ENCODE peak calls at places on chromosomes 5 and 9, in four cellular contexts. K is A549, Q is heart right ventricle, Z is breast epithelium. L is an unnamed sample.

GRCh38 chr9:19049872-19050636 is 827 bp downstream of the RRAGA start:
- DNase-seq in K (no peak), Q (no peak), Z (no peak), L (peak; percentile 44)

GRCh38 chr5:77157732-77158532 is 52.5 kb upstream of the PDE8B start:
- DNase-seq in K (no peak), Q (no peak), Z (no peak), L (no peak)

GRCh38 chr9:84374516-84374915 is 34.0 kb upstream of the SLC28A3 start:
- DNase-seq in K (no peak), Q (no peak), Z (no peak), L (peak; percentile 25)

GRCh38 chr5:74865799-74866652 is at the start of gene FAM169A:
- DNase-seq in K (peak; percentile 62), Q (peak; percentile 5), Z (no peak), L (peak; percentile 4)

GRCh38 chr9:6811436-6811835 is 53.7 kb downstream of the KDM4C start:
- DNase-seq in K (no peak), Q (no peak), Z (no peak), L (no peak)

GRCh38 chr5:121189569-121190305 is 661.9 kb upstream of the FTMT start:
- DNase-seq in K (peak; percentile 19), Q (no peak), Z (no peak), L (peak; percentile 34)

GRCh38 chr9:137665697-137666504 is 47.1 kb downstream of the EHMT1 start:
- DNase-seq in K (no peak), Q (no peak), Z (no peak), L (peak; percentile 28)

GRCh38 chr9:107739601-107740082 is 250.1 kb upstream of the KLF4 start:
- DNase-seq in K (no peak), Q (peak; percentile 54), Z (peak; percentile 42), L (peak; percentile 98)

GRCh38 chr9:136385015-136385414 is 11.5 kb upstream of the CARD9 start:
- DNase-seq in K (no peak), Q (no peak), Z (no peak), L (no peak)

GRCh38 chr5:177431317-177432142 is 5.1 kb downstream of the GRK6 start:
- DNase-seq in K (no peak), Q (no peak), Z (no peak), L (no peak)

GRCh38 chr5:13695076-13695712 is 249.3 kb downstream of the DNAH5 start:
- DNase-seq in K (peak; percentile 17), Q (no peak), Z (no peak), L (no peak)

GRCh38 chr5:145637396-145637795 is 197.7 kb downstream of the PRELID2 start:
- DNase-seq in K (no peak), Q (no peak), Z (no peak), L (peak; percentile 75)

GRCh38 chr9:134656334-134657034 is 14.9 kb downstream of the COL5A1 start:
- DNase-seq in K (peak; percentile 71), Q (no peak), Z (no peak), L (no peak)

GRCh38 chr5:82396396-82396795 is 118.2 kb upstream of the RPS23 start:
- DNase-seq in K (no peak), Q (no peak), Z (no peak), L (peak; percentile 55)

GRCh38 chr5:90293931-90294330 is 115.6 kb downstream of the CETN3 start:
- DNase-seq in K (peak; percentile 40), Q (no peak), Z (no peak), L (peak; percentile 56)

DNA sequence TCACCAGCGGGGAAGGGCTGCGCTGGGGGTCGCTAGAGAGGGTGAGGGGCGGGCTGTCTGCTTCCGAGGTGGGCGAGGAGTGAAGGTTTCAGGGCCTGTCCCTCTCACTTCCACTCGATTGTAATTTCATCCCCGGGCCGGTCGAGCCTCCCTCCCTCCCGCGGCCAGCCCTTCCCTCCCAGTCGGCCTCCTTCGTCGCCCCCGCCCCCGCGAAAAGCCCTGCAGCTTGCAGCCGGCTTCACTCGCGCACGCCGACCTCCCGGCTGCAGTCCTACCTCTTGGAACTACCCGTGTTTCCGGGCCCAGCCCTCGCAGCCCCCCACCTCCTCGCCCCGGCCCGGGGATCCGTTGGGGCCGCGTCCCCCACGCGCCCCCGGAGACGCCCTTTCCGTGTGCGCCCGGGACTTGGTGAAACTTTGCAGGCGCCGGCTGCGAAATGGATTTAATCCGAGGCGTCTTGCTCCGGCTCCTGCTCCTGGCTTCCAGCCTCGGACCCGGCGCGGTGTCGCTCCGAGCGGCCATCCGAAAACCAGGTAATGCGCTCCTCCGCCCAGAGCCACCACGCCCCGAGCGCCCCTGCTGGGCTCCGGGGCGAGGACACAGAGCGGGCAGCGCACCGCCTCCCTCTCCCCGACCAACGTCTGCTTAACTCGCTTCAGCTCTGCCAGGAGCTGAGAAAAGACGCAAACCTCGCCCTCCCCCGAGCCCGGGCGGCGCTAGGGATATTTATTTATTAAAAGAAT is at the start of gene EGFLAM:
- DNase-seq in K (peak; percentile 20), Q (peak; percentile 52), Z (no peak), L (no peak)
- TF ChIP-seq CTCF in K (no peak), Q (peak; percentile 15), Z (no peak), L (peak; percentile 13)

GRCh38 chr5:126805108-126805507 is 28.2 kb downstream of the LMNB1 start:
- DNase-seq in K (no peak), Q (no peak), Z (no peak), L (peak; percentile 81)
- H3K4me3 ChIP-seq in K (no peak overlapping the region), Q (no peak overlapping the region), Z (no peak overlapping the region), L (no peak overlapping the region)

GRCh38 chr5:52989781-52990530 is 804 bp downstream of the ITGA2 start:
- DNase-seq in K (no peak), Q (peak; percentile 15), Z (peak; percentile 32), L (peak; percentile 69)
- TF ChIP-seq CTCF in K (peak; percentile 45), Q (peak; percentile 45), Z (no peak), L (peak; percentile 54)

GRCh38 chr5:16128944-16129343 is 50.6 kb downstream of the MARCHF11 start:
- DNase-seq in K (no peak), Q (no peak), Z (no peak), L (no peak)
- H3K4me3 ChIP-seq in K (no peak overlapping the region), Q (peak overlapping the region; percentile 36), Z (no peak overlapping the region), L (no peak overlapping the region)

DNA sequence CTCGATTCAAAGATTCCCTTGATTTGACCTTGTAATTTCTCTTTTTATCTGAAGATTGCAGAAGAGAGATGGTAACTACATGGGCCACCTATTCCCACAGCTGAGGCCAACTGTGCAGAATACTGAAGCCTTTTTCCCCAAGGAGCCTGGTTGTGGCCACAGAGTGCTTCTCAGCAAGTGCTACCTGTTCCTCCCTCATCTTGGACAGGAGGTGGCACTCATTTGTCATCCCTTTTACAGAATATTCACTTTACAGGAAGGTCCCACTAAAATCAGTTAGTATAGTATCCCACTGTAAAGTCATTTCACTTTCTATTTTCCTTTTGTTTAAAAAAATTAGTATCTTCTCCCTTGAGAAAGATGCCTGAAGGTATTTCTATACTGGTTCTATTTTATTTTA is 346.4 kb downstream of the ARL15 start:
- DNase-seq in K (peak; percentile 10), Q (no peak), Z (no peak), L (no peak)
- TF ChIP-seq CTCF in K (no peak), Q (no peak), Z (no peak), L (no peak)

GRCh38 chr9:15461056-15461455 is 38.4 kb downstream of the SNAPC3 start:
- DNase-seq in K (no peak), Q (no peak), Z (no peak), L (no peak)
- H3K4me3 ChIP-seq in K (no peak overlapping the region), Q (no peak overlapping the region), Z (no peak overlapping the region), L (no peak overlapping the region)

GRCh38 chr5:115884704-115885103 is 43.0 kb downstream of the AP3S1 start:
- DNase-seq in K (no peak), Q (no peak), Z (no peak), L (no peak)

GRCh38 chr5:115888027-115888426 is 46.3 kb downstream of the AP3S1 start:
- DNase-seq in K (peak; percentile 24), Q (no peak), Z (no peak), L (peak; percentile 68)
- TF ChIP-seq CTCF in K (peak; percentile 50), Q (peak; percentile 33), Z (no peak), L (peak; percentile 18)

DNA sequence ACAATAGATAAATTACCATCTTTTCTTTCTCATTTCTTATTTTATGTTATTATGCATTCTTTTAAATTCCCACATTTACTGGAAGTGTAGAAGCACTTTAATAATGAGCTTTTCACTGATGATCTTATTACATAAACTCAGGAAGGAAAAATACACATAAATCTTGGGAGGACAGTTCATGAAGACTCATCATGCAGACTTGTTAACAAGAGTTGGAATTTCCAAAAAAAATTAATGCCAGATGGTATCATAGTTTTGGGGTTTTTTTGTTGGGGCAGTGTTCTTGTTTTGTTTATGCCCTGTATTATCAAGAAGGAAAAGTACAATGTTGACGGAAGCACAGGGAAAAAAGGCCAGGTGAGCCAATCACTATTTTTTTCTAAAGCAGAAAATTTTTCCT is 35.1 kb downstream of the CEMIP2 start:
- DNase-seq in K (no peak), Q (no peak), Z (no peak), L (no peak)
- H3K4me3 ChIP-seq in K (no peak overlapping the region), Q (no peak overlapping the region), Z (no peak overlapping the region), L (no peak overlapping the region)

L was measured in fibroblast of the aortic adventitia.